ENCODE peak calls at places on chromosomes 3 and 15, in ten cellular contexts. F is BJ; P is stimulated activated CD8-positive, alpha-beta memory T cell treated with anti-CD3 and anti-CD28 coated beads, Interleukin-15, amount 100 ng/mL, for 24 hours; L is COR-L47; J is MCF 10A; I is dorsolateral prefrontal cortex; M is activated T-cell treated with anti-CD3 and anti-CD28 coated beads for 1 hour; A is activated naive CD4-positive, alpha-beta T cell treated with anti-CD3 and anti-CD28 coated beads, Interleukin-2, amount 50 U/mL, for 16 hours; S is effector memory CD8-positive, alpha-beta T cell; N is gastrocnemius medialis. H is an unnamed sample.

GRCh38 chr15:51688863-51689262 is 7.6 kb downstream of the SCG3 start:
- DNase-seq in F (no peak), P (no peak), L (no peak), J (no peak), I (no peak), M (no peak), A (no peak), S (no peak), N (no peak), H (no peak)

GRCh38 chr3:192038726-192039125 is 577.8 kb downstream of the PYDC2 start:
- DNase-seq in F (no peak), P (no peak), L (no peak), J (peak), I (no peak), M (no peak), A (no peak), S (no peak), N (no peak), H (no peak)

GRCh38 chr3:99842826-99843589 is 25.3 kb downstream of the CMSS1 start:
- DNase-seq in F (no peak), P (no peak), L (peak), J (peak), I (no peak), M (no peak), A (no peak), S (no peak), N (no peak), H (no peak)

GRCh38 chr3:40975711-40976121 is 223.6 kb upstream of the CTNNB1 start:
- DNase-seq in F (no peak), P (no peak), L (no peak), J (no peak), I (no peak), M (no peak), A (no peak), S (no peak), N (no peak), H (no peak)

GRCh38 chr15:73324496-73325170 is 44.1 kb downstream of the HCN4 start:
- DNase-seq in F (no peak), P (no peak), L (no peak), J (no peak), I (no peak), M (no peak), A (no peak), S (no peak), N (no peak), H (no peak)

GRCh38 chr3:192296845-192297244 is 430.5 kb downstream of the FGF12 start:
- DNase-seq in F (no peak), P (no peak), L (peak), J (no peak), I (no peak), M (no peak), A (no peak), S (no peak), N (no peak), H (no peak)

GRCh38 chr15:47477253-47477652 is 240.1 kb upstream of the SEMA6D start:
- DNase-seq in F (no peak), P (no peak), L (no peak), J (peak), I (no peak), M (no peak), A (no peak), S (no peak), N (no peak), H (no peak)

GRCh38 chr3:11558461-11558903 is 85.2 kb downstream of the VGLL4 start:
- DNase-seq in F (no peak), P (no peak), L (no peak), J (no peak), I (no peak), M (no peak), A (no peak), S (no peak), N (peak), H (no peak)

GRCh38 chr3:155869664-155870063 is 786 bp upstream of the GMPS start:
- DNase-seq in F (no peak), P (no peak), L (no peak), J (no peak), I (no peak), M (no peak), A (no peak), S (no peak), N (no peak), H (no peak)